ENCODE peak calls at places on chromosomes 7 and 10, in nine cellular contexts. O, V, N, P, F, D, W, X and S are unnamed samples.

GRCh38 chr10:44952779-44953231 is 6.8 kb upstream of the RASSF4 start:
- DNase-seq in O (no peak), V (no peak), N (no peak), P (peak), F (no peak), D (no peak), W (no peak), X (no peak), S (no peak)

GRCh38 chr10:44334621-44335184 is 50.2 kb downstream of the CXCL12 start:
- DNase-seq in O (no peak), V (peak), N (peak), P (no peak), F (peak), D (no peak), W (peak), X (no peak), S (no peak)

GRCh38 chr7:47672267-47672920 is 90.5 kb upstream of the TNS3 start:
- DNase-seq in O (no peak), V (no peak), N (no peak), P (no peak), F (no peak), D (no peak), W (no peak), X (no peak), S (no peak)

GRCh38 chr10:3287566-3288445 is 115.2 kb upstream of the PITRM1 start:
- DNase-seq in O (no peak), V (no peak), N (no peak), P (no peak), F (no peak), D (no peak), W (no peak), X (no peak), S (no peak)

GRCh38 chr10:85609509-85609908 is 757.1 kb downstream of the GRID1 start:
- DNase-seq in O (no peak), V (no peak), N (no peak), P (no peak), F (no peak), D (no peak), W (no peak), X (no peak), S (no peak)

GRCh38 chr7:38554586-38554985 is 76.6 kb downstream of the AMPH start:
- DNase-seq in O (no peak), V (no peak), N (no peak), P (no peak), F (no peak), D (no peak), W (no peak), X (no peak), S (no peak)

GRCh38 chr7:104126411-104126841 is 81.4 kb downstream of the ORC5 start:
- DNase-seq in O (no peak), V (no peak), N (no peak), P (no peak), F (peak), D (peak), W (no peak), X (no peak), S (peak)

GRCh38 chr7:68420342-68420750 is 1177.9 kb upstream of the AUTS2 start:
- DNase-seq in O (no peak), V (no peak), N (no peak), P (no peak), F (no peak), D (no peak), W (no peak), X (no peak), S (no peak)

GRCh38 chr10:129870926-129871660 is 93.0 kb downstream of the EBF3 start:
- DNase-seq in O (peak), V (no peak), N (peak), P (no peak), F (no peak), D (peak), W (no peak), X (no peak), S (no peak)

GRCh38 chr10:6275022-6275997 is 72.6 kb downstream of the PFKFB3 start:
- DNase-seq in O (no peak), V (peak), N (peak), P (no peak), F (peak), D (peak), W (peak), X (peak), S (peak)

GRCh38 chr10:132698761-132699391 is 87.1 kb downstream of the NKX6-2 start:
- DNase-seq in O (no peak), V (no peak), N (no peak), P (no peak), F (no peak), D (no peak), W (no peak), X (no peak), S (no peak)

GRCh38 chr10:11245095-11245479 is 227.4 kb downstream of the CELF2 start:
- DNase-seq in O (no peak), V (no peak), N (no peak), P (no peak), F (no peak), D (no peak), W (no peak), X (no peak), S (no peak)

GRCh38 chr7:152341039-152341913 is 94.5 kb downstream of the KMT2C start:
- DNase-seq in O (no peak), V (peak), N (peak), P (peak), F (peak), D (no peak), W (peak), X (no peak), S (peak)

GRCh38 chr10:110778221-110778620 is 93.5 kb upstream of the PDCD4 start:
- DNase-seq in O (no peak), V (no peak), N (no peak), P (no peak), F (no peak), D (no peak), W (no peak), X (no peak), S (no peak)

GRCh38 chr10:48429309-48429708 is 122.8 kb downstream of the MAPK8 start:
- DNase-seq in O (no peak), V (no peak), N (no peak), P (no peak), F (no peak), D (no peak), W (no peak), X (no peak), S (no peak)

GRCh38 chr10:110434477-110435096 is 63.1 kb upstream of the DUSP5 start:
- DNase-seq in O (no peak), V (no peak), N (no peak), P (no peak), F (no peak), D (no peak), W (no peak), X (peak), S (no peak)

GRCh38 chr7:79515358-79515757 is 61.9 kb upstream of the MAGI2 start:
- DNase-seq in O (no peak), V (no peak), N (peak), P (no peak), F (no peak), D (no peak), W (no peak), X (no peak), S (no peak)

GRCh38 chr10:43891241-43891640 is 242.6 kb upstream of the ZNF32 start:
- DNase-seq in O (no peak), V (no peak), N (no peak), P (no peak), F (no peak), D (no peak), W (no peak), X (no peak), S (no peak)

GRCh38 chr7:117296066-117296465 is 26.8 kb downstream of the WNT2 start:
- DNase-seq in O (no peak), V (no peak), N (no peak), P (no peak), F (no peak), D (no peak), W (no peak), X (no peak), S (no peak)

GRCh38 chr10:33982995-33983394 is 648.5 kb upstream of the NRP1 start:
- DNase-seq in O (no peak), V (no peak), N (no peak), P (no peak), F (no peak), D (no peak), W (peak), X (no peak), S (no peak)

GRCh38 chr10:96560970-96561887 is 25.6 kb downstream of the TM9SF3 start:
- DNase-seq in O (no peak), V (no peak), N (no peak), P (no peak), F (no peak), D (no peak), W (no peak), X (no peak), S (no peak)

GRCh38 chr7:2114052-2114451 is 118.7 kb downstream of the MAD1L1 start:
- DNase-seq in O (no peak), V (peak), N (peak), P (no peak), F (peak), D (no peak), W (no peak), X (no peak), S (peak)

GRCh38 chr10:46541017-46541661 is 15.3 kb downstream of the GPRIN2 start:
- DNase-seq in O (no peak), V (no peak), N (peak), P (peak), F (no peak), D (no peak), W (no peak), X (peak), S (no peak)

GRCh38 chr10:14554843-14555205 is 219.9 kb downstream of the FAM107B start:
- DNase-seq in O (no peak), V (no peak), N (no peak), P (no peak), F (peak), D (no peak), W (no peak), X (no peak), S (peak)